ENCODE peak calls at places on chromosomes 7 and 10, in eight cellular contexts. P is T-helper 9 cell; U is GM18507; Y is AG09309; O is stimulated activated CD4-positive, alpha-beta T cell treated with anti-CD3 and anti-CD28 coated beads, Interleukin-4, amount 100 ng/mL, for 1 hour; V is CD4-positive, CD25-positive, alpha-beta regulatory T cell; F is upper lobe of right lung; Q is BE2C. C is an unnamed sample.

GRCh38 chr7:69166979-69167516 is 431.2 kb upstream of the AUTS2 start:
- DNase-seq in P (no peak), U (no peak), Y (no peak), O (no peak), V (no peak), F (no peak), Q (no peak), C (no peak)

GRCh38 chr10:11106621-11107374 is 89.1 kb downstream of the CELF2 start:
- DNase-seq in P (no peak), U (no peak), Y (no peak), O (no peak), V (no peak), F (no peak), Q (no peak), C (no peak)

GRCh38 chr7:54944179-54944578 is 74.6 kb upstream of the EGFR start:
- DNase-seq in P (no peak), U (no peak), Y (peak), O (no peak), V (no peak), F (no peak), Q (no peak), C (no peak)

GRCh38 chr7:35993663-35994622 is 159.1 kb upstream of the EEPD1 start:
- DNase-seq in P (no peak), U (no peak), Y (no peak), O (no peak), V (no peak), F (no peak), Q (no peak), C (no peak)

GRCh38 chr10:124678566-124679240 is 65.5 kb downstream of the FAM53B start:
- DNase-seq in P (peak), U (no peak), Y (no peak), O (peak), V (peak), F (no peak), Q (no peak), C (no peak)

GRCh38 chr10:111126073-111126472 is 49.2 kb downstream of the ADRA2A start:
- DNase-seq in P (no peak), U (no peak), Y (no peak), O (no peak), V (no peak), F (no peak), Q (no peak), C (no peak)

GRCh38 chr7:158289761-158290523 is 297.7 kb downstream of the PTPRN2 start:
- DNase-seq in P (no peak), U (no peak), Y (no peak), O (no peak), V (no peak), F (no peak), Q (no peak), C (peak)

GRCh38 chr7:15751191-15751701 is 64.8 kb upstream of the MEOX2 start:
- DNase-seq in P (no peak), U (no peak), Y (peak), O (no peak), V (no peak), F (no peak), Q (no peak), C (no peak)

GRCh38 chr7:74040101-74040790 is 12.3 kb downstream of the ELN start:
- DNase-seq in P (no peak), U (no peak), Y (no peak), O (no peak), V (no peak), F (no peak), Q (peak), C (peak)

GRCh38 chr10:113939212-113939860 is 84.9 kb downstream of the NHLRC2 start:
- DNase-seq in P (no peak), U (no peak), Y (no peak), O (no peak), V (no peak), F (no peak), Q (no peak), C (no peak)

GRCh38 chr7:151272410-151272809 is 23.9 kb upstream of the SMARCD3 start:
- DNase-seq in P (no peak), U (no peak), Y (no peak), O (no peak), V (no peak), F (no peak), Q (no peak), C (peak)

GRCh38 chr10:90592903-90593302 is 264.9 kb downstream of the HTR7 start:
- DNase-seq in P (no peak), U (no peak), Y (no peak), O (peak), V (no peak), F (no peak), Q (peak), C (no peak)

GRCh38 chr10:42864575-42864974 is 82.0 kb downstream of the BMS1 start:
- DNase-seq in P (no peak), U (no peak), Y (no peak), O (no peak), V (no peak), F (peak), Q (peak), C (no peak)